ENCODE peak calls at places on chromosomes 1 and 21, in nine cellular contexts. N is DMS153, Z is fibroblast of mammary gland, X is HFFc6, T is HT-29, J is NCI-H1436, L is cardiac muscle cell, W is left cardiac atrium, B is IMR-90. M is an unnamed sample.

GRCh38 chr1:40182956-40183710 is 21.9 kb downstream of the RLF start:
- DNase-seq in N (no peak), Z (peak), X (peak), T (peak), J (no peak), L (peak), W (no peak), B (peak), M (no peak)

GRCh38 chr1:180135535-180135934 is 19.1 kb upstream of the QSOX1 start:
- DNase-seq in N (no peak), Z (no peak), X (no peak), T (no peak), J (no peak), L (no peak), W (no peak), B (peak), M (no peak)

GRCh38 chr1:83741751-83742150 is 257.2 kb downstream of the TTLL7 start:
- DNase-seq in N (no peak), Z (no peak), X (no peak), T (no peak), J (no peak), L (no peak), W (no peak), B (no peak), M (no peak)

GRCh38 chr1:45444609-45445131 is 46.3 kb downstream of the TESK2 start:
- DNase-seq in N (no peak), Z (no peak), X (no peak), T (peak), J (no peak), L (no peak), W (no peak), B (peak), M (no peak)

GRCh38 chr1:172359531-172359991 is 60.9 kb upstream of the C1orf105 start:
- DNase-seq in N (peak), Z (peak), X (peak), T (peak), J (no peak), L (peak), W (no peak), B (peak), M (no peak)

GRCh38 chr1:2791027-2791760 is 10.3 kb downstream of the TTC34 start:
- DNase-seq in N (no peak), Z (no peak), X (no peak), T (no peak), J (no peak), L (no peak), W (no peak), B (no peak), M (no peak)

GRCh38 chr21:42532466-42533181 is 19.0 kb downstream of the SLC37A1 start:
- DNase-seq in N (peak), Z (no peak), X (no peak), T (peak), J (no peak), L (no peak), W (peak), B (peak), M (peak)

GRCh38 chr1:201137579-201138310 is 10.8 kb upstream of the ASCL5 start:
- DNase-seq in N (no peak), Z (peak), X (peak), T (no peak), J (no peak), L (peak), W (peak), B (peak), M (peak)

GRCh38 chr21:35428489-35428888 is 379.4 kb upstream of the RUNX1 start:
- DNase-seq in N (no peak), Z (peak), X (no peak), T (no peak), J (no peak), L (peak), W (peak), B (no peak), M (no peak)

GRCh38 chr21:34640858-34641257 is 25.9 kb upstream of the RCAN1 start:
- DNase-seq in N (no peak), Z (peak), X (peak), T (no peak), J (no peak), L (peak), W (no peak), B (peak), M (no peak)

GRCh38 chr21:41762753-41763152 is 4.1 kb downstream of the RIPK4 start:
- DNase-seq in N (no peak), Z (no peak), X (no peak), T (no peak), J (no peak), L (no peak), W (no peak), B (no peak), M (no peak)

GRCh38 chr1:180131510-180131909 is 23.2 kb upstream of the QSOX1 start:
- DNase-seq in N (no peak), Z (peak), X (peak), T (no peak), J (no peak), L (peak), W (no peak), B (peak), M (no peak)

GRCh38 chr1:92877081-92877711 is 45.4 kb downstream of the RPL5 start:
- DNase-seq in N (no peak), Z (no peak), X (no peak), T (no peak), J (no peak), L (no peak), W (no peak), B (no peak), M (no peak)

GRCh38 chr1:6347641-6348487 is 45.7 kb downstream of the ACOT7 start:
- DNase-seq in N (no peak), Z (peak), X (no peak), T (peak), J (peak), L (peak), W (no peak), B (peak), M (no peak)

GRCh38 chr1:91697322-91698260 is 188.4 kb downstream of the TGFBR3 start:
- DNase-seq in N (no peak), Z (peak), X (no peak), T (no peak), J (no peak), L (peak), W (no peak), B (peak), M (no peak)

GRCh38 chr1:246533371-246533905 is 26.4 kb upstream of the SMYD3 start:
- DNase-seq in N (no peak), Z (no peak), X (no peak), T (no peak), J (no peak), L (no peak), W (no peak), B (no peak), M (no peak)

GRCh38 chr1:204314209-204314892 is 45.4 kb downstream of the PLEKHA6 start:
- DNase-seq in N (peak), Z (no peak), X (no peak), T (no peak), J (peak), L (no peak), W (no peak), B (no peak), M (no peak)

GRCh38 chr1:103514920-103515503 is 10.5 kb upstream of the RNPC3 start:
- DNase-seq in N (peak), Z (peak), X (peak), T (peak), J (peak), L (peak), W (no peak), B (peak), M (no peak)

GRCh38 chr1:236156512-236157208 is 14.3 kb downstream of the GPR137B start:
- DNase-seq in N (no peak), Z (no peak), X (no peak), T (no peak), J (no peak), L (no peak), W (peak), B (no peak), M (no peak)

GRCh38 chr21:29145354-29145782 is 14.9 kb downstream of the MAP3K7CL start:
- DNase-seq in N (no peak), Z (peak), X (peak), T (no peak), J (no peak), L (peak), W (peak), B (peak), M (no peak)

GRCh38 chr1:32695098-32695904 is 7.3 kb downstream of the SYNC start:
- DNase-seq in N (no peak), Z (peak), X (peak), T (peak), J (no peak), L (peak), W (peak), B (peak), M (peak)

GRCh38 chr1:245108251-245108650 is 46.5 kb upstream of the KIF26B start:
- DNase-seq in N (no peak), Z (no peak), X (no peak), T (no peak), J (no peak), L (no peak), W (no peak), B (no peak), M (no peak)

GRCh38 chr1:93839307-93839706 is 39.7 kb downstream of the DNTTIP2 start:
- DNase-seq in N (no peak), Z (peak), X (peak), T (no peak), J (no peak), L (peak), W (peak), B (peak), M (no peak)

GRCh38 chr1:154352581-154353459 is 27.5 kb downstream of the ATP8B2 start:
- DNase-seq in N (peak), Z (peak), X (peak), T (peak), J (peak), L (peak), W (peak), B (peak), M (peak)

GRCh38 chr1:115717541-115717940 is 51.0 kb downstream of the CASQ2 start:
- DNase-seq in N (peak), Z (peak), X (no peak), T (peak), J (peak), L (peak), W (peak), B (peak), M (peak)

GRCh38 chr1:93963585-93963984 is 54.4 kb upstream of the GCLM start:
- DNase-seq in N (no peak), Z (peak), X (no peak), T (no peak), J (no peak), L (peak), W (no peak), B (no peak), M (no peak)

GRCh38 chr1:85201340-85202091 is 700 bp upstream of the SYDE2 start:
- DNase-seq in N (no peak), Z (peak), X (peak), T (peak), J (no peak), L (peak), W (peak), B (peak), M (no peak)

GRCh38 chr1:23558140-23558871 is 995 bp downstream of the ID3 start:
- DNase-seq in N (no peak), Z (no peak), X (peak), T (peak), J (no peak), L (peak), W (peak), B (peak), M (no peak)

GRCh38 chr1:183753464-183753891 is 51.4 kb upstream of the RGL1 start:
- DNase-seq in N (no peak), Z (no peak), X (no peak), T (no peak), J (no peak), L (no peak), W (no peak), B (no peak), M (no peak)

GRCh38 chr21:25350056-25350455 is 257.2 kb downstream of the MRPL39 start:
- DNase-seq in N (no peak), Z (peak), X (peak), T (peak), J (no peak), L (peak), W (no peak), B (peak), M (no peak)

GRCh38 chr1:8476021-8476420 is 158.1 kb downstream of the SLC45A1 start:
- DNase-seq in N (no peak), Z (no peak), X (no peak), T (no peak), J (no peak), L (no peak), W (no peak), B (no peak), M (no peak)

GRCh38 chr1:90987860-90988259 is 34.0 kb downstream of the ZNF644 start:
- DNase-seq in N (no peak), Z (no peak), X (no peak), T (no peak), J (no peak), L (no peak), W (no peak), B (no peak), M (no peak)

GRCh38 chr1:226195144-226195543 is 8.6 kb upstream of the ACBD3 start:
- DNase-seq in N (no peak), Z (no peak), X (peak), T (no peak), J (no peak), L (no peak), W (no peak), B (no peak), M (no peak)

GRCh38 chr1:226686440-226687436 is 52.3 kb downstream of the ITPKB start:
- DNase-seq in N (peak), Z (no peak), X (no peak), T (no peak), J (peak), L (no peak), W (no peak), B (no peak), M (no peak)